ENCODE peak calls at places on chromosomes 11 and 22, in six cellular contexts. One of them, this sample, is unnamed.

GRCh38 chr11:34343153-34343552 is 14.7 kb downstream of the ABTB2 start:
- DNase-seq in upper lobe of right lung: no peak
- DNase-seq in right lobe of liver: no peak
- DNase-seq in A549: peak; percentile 46
- DNase-seq in stomach: no peak
- DNase-seq in DND-41: no peak
- DNase-seq in this sample: peak; percentile 77

GRCh38 chr11:124194696-124195418 is 11.7 kb downstream of the OR10D3 start:
- DNase-seq in DND-41: peak; percentile 54
- DNase-seq in right lobe of liver: no peak
- DNase-seq in stomach: peak; percentile 39
- DNase-seq in A549: peak; percentile 54
- DNase-seq in upper lobe of right lung: no peak
- DNase-seq in this sample: peak; percentile 89

GRCh38 chr11:119974467-119974866 is 163.4 kb downstream of the TRIM29 start:
- DNase-seq in stomach: no peak
- DNase-seq in upper lobe of right lung: no peak
- DNase-seq in A549: no peak
- DNase-seq in right lobe of liver: peak; percentile 22
- DNase-seq in DND-41: no peak
- DNase-seq in this sample: no peak

GRCh38 chr22:42931421-42932196 is 74.5 kb upstream of the ARFGAP3 start:
- DNase-seq in right lobe of liver: no peak
- DNase-seq in A549: no peak
- DNase-seq in DND-41: no peak
- DNase-seq in stomach: no peak
- DNase-seq in upper lobe of right lung: peak; percentile 63
- DNase-seq in this sample: no peak

GRCh38 chr11:27385245-27385644 is 22.2 kb upstream of the CCDC34 start:
- DNase-seq in DND-41: no peak
- DNase-seq in right lobe of liver: no peak
- DNase-seq in upper lobe of right lung: no peak
- DNase-seq in A549: peak; percentile 36
- DNase-seq in stomach: no peak
- DNase-seq in this sample: peak; percentile 49

GRCh38 chr11:23990346-23990745 is 506.5 kb upstream of the LUZP2 start:
- DNase-seq in right lobe of liver: no peak
- DNase-seq in DND-41: no peak
- DNase-seq in upper lobe of right lung: no peak
- DNase-seq in stomach: no peak
- DNase-seq in A549: no peak
- DNase-seq in this sample: no peak

GRCh38 chr11:2728128-2728662 is 28.4 kb upstream of the KCNQ1OT1 start:
- DNase-seq in right lobe of liver: no peak
- DNase-seq in DND-41: no peak
- DNase-seq in A549: no peak
- DNase-seq in stomach: no peak
- DNase-seq in upper lobe of right lung: no peak
- DNase-seq in this sample: no peak

GRCh38 chr11:64853709-64854108 is 9.3 kb upstream of the CDC42BPG start:
- DNase-seq in right lobe of liver: no peak
- DNase-seq in stomach: no peak
- DNase-seq in A549: no peak
- DNase-seq in DND-41: no peak
- DNase-seq in upper lobe of right lung: no peak
- DNase-seq in this sample: no peak

DNA sequence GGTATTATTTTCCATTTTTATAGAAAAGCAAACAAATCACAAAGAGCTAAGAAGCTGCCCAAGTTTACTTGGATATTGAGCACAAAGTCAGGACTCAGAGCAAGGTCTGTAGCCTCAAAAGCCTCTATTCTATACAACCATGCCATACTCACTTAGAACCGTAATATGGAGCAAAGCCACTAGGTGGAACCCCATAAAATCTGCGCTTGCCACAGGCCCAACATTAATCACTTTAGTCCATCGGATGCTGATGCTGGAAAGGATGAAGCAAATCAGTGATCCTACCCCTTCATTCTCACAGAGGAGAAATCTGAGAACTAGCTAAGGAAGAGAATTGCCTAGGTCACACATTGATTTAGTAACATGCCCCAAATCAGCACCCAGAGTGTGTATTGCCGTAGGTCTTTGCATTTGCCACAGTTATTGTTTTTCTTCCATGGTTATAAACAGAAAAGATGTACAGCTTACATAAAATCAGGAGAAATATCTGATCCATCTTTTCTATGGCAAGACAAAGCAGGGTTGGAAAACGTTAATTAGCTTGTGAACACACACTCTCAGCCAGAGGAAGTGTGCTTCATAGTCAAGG is 56.7 kb upstream of the RAB38 start:
- DNase-seq in stomach: no peak
- DNase-seq in right lobe of liver: no peak
- DNase-seq in DND-41: peak; percentile 17
- DNase-seq in A549: peak; percentile 7
- DNase-seq in upper lobe of right lung: no peak
- DNase-seq in this sample: peak; percentile 66
- TF ChIP-seq CTCF in stomach: peak; percentile 43
- TF ChIP-seq CTCF in right lobe of liver: peak; percentile 63
- TF ChIP-seq CTCF in DND-41: peak; percentile 55
- TF ChIP-seq CTCF in A549: peak; percentile 35
- TF ChIP-seq CTCF in upper lobe of right lung: peak; percentile 63
- TF ChIP-seq CTCF in this sample: peak; percentile 77

DNA sequence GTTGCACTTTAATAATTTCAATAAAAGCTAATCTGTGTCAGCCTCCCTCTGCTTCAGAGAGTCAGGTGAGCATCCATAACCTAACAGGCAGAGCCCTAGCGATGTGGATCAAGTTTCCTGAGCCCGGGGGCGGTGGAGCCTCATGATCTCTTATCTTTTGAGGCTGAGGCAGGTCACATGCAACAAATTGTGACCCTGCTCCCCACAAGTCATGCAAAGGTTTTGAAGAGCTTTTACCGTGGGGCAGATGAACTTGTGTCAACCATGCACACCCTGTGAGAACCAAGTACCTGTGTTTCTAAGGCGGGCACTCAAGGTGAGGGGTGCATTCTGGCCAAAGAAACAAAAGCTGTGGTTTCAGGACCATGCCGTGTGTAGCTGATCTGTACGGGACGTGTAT is 50.0 kb downstream of the DKK3 start:
- DNase-seq in stomach: no peak
- DNase-seq in right lobe of liver: no peak
- DNase-seq in A549: no peak
- DNase-seq in DND-41: no peak
- DNase-seq in upper lobe of right lung: no peak
- DNase-seq in this sample: no peak
- H3K27ac ChIP-seq in stomach: no peak overlapping the region
- H3K27ac ChIP-seq in right lobe of liver: no peak overlapping the region
- H3K27ac ChIP-seq in A549: no peak overlapping the region
- H3K27ac ChIP-seq in DND-41: no peak overlapping the region
- H3K27ac ChIP-seq in upper lobe of right lung: no peak overlapping the region
- H3K27ac ChIP-seq in this sample: no peak overlapping the region

DNA sequence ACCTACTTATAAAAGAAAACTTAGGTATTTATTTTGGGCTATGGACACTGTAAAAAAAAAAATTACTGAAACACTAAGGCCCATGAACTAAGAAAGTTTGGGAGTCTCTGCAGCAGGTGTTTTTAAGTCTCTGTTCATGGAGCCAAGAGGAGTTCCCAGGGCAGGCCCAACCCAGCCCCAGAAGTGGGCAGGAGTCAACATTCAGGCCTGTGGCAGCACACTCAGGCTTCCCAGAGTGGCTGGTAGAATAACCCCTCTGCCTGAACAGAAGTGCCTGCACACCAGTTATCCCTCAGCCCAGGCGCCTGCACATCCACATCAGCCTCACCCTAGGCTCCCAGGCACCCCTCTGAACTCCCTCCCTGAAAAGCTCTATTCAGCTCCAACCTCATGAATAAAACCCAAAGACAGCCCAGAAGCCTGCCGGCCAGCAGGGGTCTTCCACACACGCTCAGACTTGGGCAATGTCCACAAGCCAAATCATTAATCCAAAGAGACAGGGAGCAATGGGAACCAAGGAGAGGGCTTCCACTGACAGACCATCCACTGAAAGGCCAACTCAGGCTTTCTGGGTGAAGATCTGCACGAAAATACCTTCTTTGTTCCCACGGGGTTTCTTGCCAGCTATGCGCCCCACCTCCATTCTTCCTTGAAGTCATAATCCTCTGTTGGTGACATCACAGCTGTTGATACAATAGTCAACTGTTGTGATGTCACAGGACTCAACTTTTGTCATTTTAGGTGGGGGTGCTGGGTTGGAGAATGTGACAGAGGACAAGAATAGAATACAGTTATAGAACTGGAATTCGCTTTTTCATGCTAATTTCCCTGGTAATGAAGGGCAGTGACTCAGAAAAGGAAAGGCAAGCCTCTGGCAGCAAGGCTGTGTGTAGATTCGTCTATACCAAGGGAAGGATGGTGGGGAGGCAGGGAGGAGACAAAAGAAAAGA is 83.7 kb downstream of the RPL27A start:
- DNase-seq in upper lobe of right lung: no peak
- DNase-seq in DND-41: no peak
- DNase-seq in stomach: peak; percentile 24
- DNase-seq in A549: no peak
- DNase-seq in right lobe of liver: no peak
- DNase-seq in this sample: peak; percentile 53
- H3K4me3 ChIP-seq in upper lobe of right lung: no peak overlapping the region
- H3K4me3 ChIP-seq in DND-41: no peak overlapping the region
- H3K4me3 ChIP-seq in stomach: no peak overlapping the region
- H3K4me3 ChIP-seq in A549: no peak overlapping the region
- H3K4me3 ChIP-seq in right lobe of liver: no peak overlapping the region
- H3K4me3 ChIP-seq in this sample: no peak overlapping the region

DNA sequence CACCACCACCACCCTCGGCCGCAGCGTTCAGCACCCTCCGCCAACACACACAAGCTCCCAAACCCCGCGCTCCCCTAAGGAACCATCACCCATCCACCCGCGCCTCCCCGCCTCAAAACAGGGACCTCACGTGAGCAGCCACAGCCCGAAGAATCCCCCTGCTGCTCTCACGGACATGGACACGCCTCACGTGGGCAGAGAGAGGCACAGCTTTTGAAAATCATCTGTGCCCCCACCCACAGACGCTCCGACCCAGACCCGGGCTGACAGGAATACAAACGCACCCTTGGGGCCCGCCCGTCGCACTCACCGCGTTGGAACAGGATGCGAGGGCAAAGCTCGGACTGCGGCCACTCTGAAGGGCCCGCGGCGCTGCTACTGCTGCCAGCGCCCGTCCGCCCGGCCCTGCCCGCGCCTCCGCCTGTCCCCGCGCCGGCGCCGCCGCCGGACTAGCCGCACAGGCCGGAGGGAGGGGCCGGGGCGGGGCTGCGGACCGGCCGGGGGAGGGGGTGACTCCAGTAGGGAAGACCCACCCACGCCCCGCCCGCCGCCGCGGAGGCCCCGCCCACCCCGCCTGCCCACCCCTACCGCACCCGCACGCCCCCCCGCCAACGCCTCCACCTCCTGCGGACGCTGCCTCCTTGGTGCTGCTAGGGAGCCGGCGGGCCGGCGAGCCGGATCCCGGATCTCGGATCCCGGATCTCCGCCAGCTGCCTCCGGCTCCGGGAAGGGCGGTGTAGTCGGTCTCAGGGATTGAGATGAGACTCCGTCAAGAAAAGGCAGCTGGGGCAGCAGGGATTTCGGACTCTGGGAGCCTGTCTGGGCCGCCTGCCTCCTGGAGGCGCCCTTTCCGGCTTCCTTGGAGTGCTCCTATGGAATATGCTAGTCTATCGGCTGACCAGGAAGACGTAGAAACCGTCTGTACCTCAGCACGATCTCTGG is at the start of gene TRIM3:
- DNase-seq in right lobe of liver: peak; percentile 96
- DNase-seq in A549: peak; percentile 82
- DNase-seq in upper lobe of right lung: peak; percentile 97
- DNase-seq in DND-41: peak; percentile 78
- DNase-seq in stomach: peak; percentile 95
- DNase-seq in this sample: peak; percentile 88
- TF ChIP-seq CTCF in right lobe of liver: no peak
- TF ChIP-seq CTCF in A549: peak; percentile 45
- TF ChIP-seq CTCF in upper lobe of right lung: peak; percentile 24
- TF ChIP-seq CTCF in DND-41: no peak
- TF ChIP-seq CTCF in stomach: no peak
- TF ChIP-seq CTCF in this sample: peak; percentile 46

GRCh38 chr11:6202036-6202435 is 3.0 kb downstream of the OR52W1 start:
- DNase-seq in A549: no peak
- DNase-seq in right lobe of liver: no peak
- DNase-seq in stomach: no peak
- DNase-seq in DND-41: no peak
- DNase-seq in upper lobe of right lung: no peak
- DNase-seq in this sample: no peak

GRCh38 chr11:6206456-6207180 is 1.3 kb downstream of the C11orf42 start:
- DNase-seq in stomach: no peak
- DNase-seq in upper lobe of right lung: no peak
- DNase-seq in DND-41: no peak
- DNase-seq in A549: no peak
- DNase-seq in right lobe of liver: no peak
- DNase-seq in this sample: no peak

GRCh38 chr11:6204708-6205107 is 649 bp upstream of the C11orf42 start:
- DNase-seq in stomach: no peak
- DNase-seq in upper lobe of right lung: no peak
- DNase-seq in A549: no peak
- DNase-seq in right lobe of liver: no peak
- DNase-seq in DND-41: no peak
- DNase-seq in this sample: no peak

GRCh38 chr11:6203327-6203726 is 2.0 kb upstream of the C11orf42 start:
- DNase-seq in A549: no peak
- DNase-seq in upper lobe of right lung: no peak
- DNase-seq in stomach: no peak
- DNase-seq in DND-41: no peak
- DNase-seq in right lobe of liver: no peak
- DNase-seq in this sample: no peak

DNA sequence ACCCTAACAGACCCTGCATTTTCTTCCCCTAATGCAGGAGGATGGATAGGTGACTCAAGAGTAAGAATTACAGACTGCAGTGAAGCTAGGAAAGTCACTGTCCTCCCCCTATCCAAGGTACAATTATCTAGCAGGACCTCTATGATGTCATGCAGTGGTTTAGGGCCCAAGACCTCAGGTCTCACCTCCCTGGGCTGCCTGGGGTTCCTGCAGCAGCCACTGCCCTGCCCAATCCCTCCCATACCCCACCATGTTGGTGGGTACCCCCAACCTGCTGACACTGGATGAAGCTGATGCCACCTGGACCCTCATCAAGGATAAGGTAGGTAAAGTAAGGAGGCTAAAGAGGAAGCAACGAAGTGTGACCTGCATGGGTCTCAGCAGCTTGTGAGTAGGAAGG is at the start of gene C11orf42:
- DNase-seq in A549: no peak
- DNase-seq in stomach: no peak
- DNase-seq in DND-41: no peak
- DNase-seq in upper lobe of right lung: no peak
- DNase-seq in right lobe of liver: no peak
- DNase-seq in this sample: no peak
- H3K27ac ChIP-seq in A549: no peak within 1 kb of the TSS
- H3K27ac ChIP-seq in stomach: no peak within 1 kb of the TSS
- H3K27ac ChIP-seq in DND-41: no peak within 1 kb of the TSS
- H3K27ac ChIP-seq in upper lobe of right lung: no peak within 1 kb of the TSS
- H3K27ac ChIP-seq in right lobe of liver: no peak within 1 kb of the TSS
- H3K27ac ChIP-seq in this sample: no peak within 1 kb of the TSS